ENCODE peak calls at places on chromosomes 2 and 18, in nine cellular contexts. F is fibroblast of mammary gland; B is ELR; H is SHP77; V is putamen; Y is CD4-positive, alpha-beta T cell; Z is fibroblast of pulmonary artery; Q is renal cortical epithelial cell; T is stimulated activated CD4-positive, alpha-beta T cell treated with anti-CD3 and anti-CD28 coated beads, TNF-alpha, amount 100 ng/mL, for 4 hours. K is an unnamed sample.

GRCh38 chr18:79962835-79963657 is 1.4 kb upstream of the HSBP1L1 start:
- DNase-seq in Q (no peak), Z (no peak), F (no peak), H (no peak), B (no peak), Y (no peak), T (no peak), V (no peak), K (no peak)

GRCh38 chr2:3754795-3755194 is 51.4 kb downstream of the DCDC2C start:
- DNase-seq in F (no peak), B (no peak), H (no peak), Z (no peak), V (no peak), Y (no peak), T (no peak), Q (no peak), K (no peak)

GRCh38 chr18:6476880-6477279 is 62.2 kb upstream of the L3MBTL4 start:
- DNase-seq in Z (no peak), B (no peak), T (no peak), Y (no peak), Q (no peak), V (no peak), F (no peak), H (no peak), K (no peak)

GRCh38 chr2:231297108-231297908 is 98.2 kb upstream of the B3GNT7 start:
- DNase-seq in Y (no peak), H (peak), B (peak), F (peak), V (peak), T (no peak), Z (peak), Q (peak), K (peak)

GRCh38 chr18:50266248-50266704 is at the start of gene CFAP53:
- DNase-seq in Z (peak), Y (no peak), T (peak), F (peak), V (peak), Q (peak), H (peak), B (peak), K (peak)

GRCh38 chr2:11925295-11925694 is 178.9 kb downstream of the LPIN1 start:
- DNase-seq in F (no peak), Z (no peak), Q (peak), B (no peak), T (no peak), H (no peak), V (no peak), Y (no peak), K (no peak)

GRCh38 chr2:225889452-225889851 is 489.9 kb downstream of the NYAP2 start:
- DNase-seq in Q (peak), V (peak), B (peak), Y (no peak), T (no peak), Z (peak), F (peak), H (peak), K (peak)

GRCh38 chr2:100193334-100193733 is 50.9 kb upstream of the AFF3 start:
- DNase-seq in B (peak), F (no peak), Z (peak), Y (no peak), T (no peak), H (no peak), V (no peak), Q (no peak), K (peak)

GRCh38 chr18:33839452-33840225 is 261.6 kb downstream of the ASXL3 start:
- DNase-seq in H (peak), B (peak), F (peak), Q (peak), V (peak), T (no peak), Y (no peak), Z (peak), K (peak)